ENCODE peak calls at places on chromosome 1, in six cellular contexts. One of them, this sample, is unnamed.

GRCh38 chr1:200081151-200081981 is 53.9 kb downstream of the NR5A2 start:
- DNase-seq in mammary epithelial cell: no peak
- DNase-seq in gastrocnemius medialis: no peak
- DNase-seq in PC-3: no peak
- DNase-seq in esophagus squamous epithelium: no peak
- DNase-seq in left lung: no peak
- DNase-seq in this sample: no peak

GRCh38 chr1:93844262-93845045 is 34.6 kb downstream of the DNTTIP2 start:
- DNase-seq in mammary epithelial cell: peak; percentile 66
- DNase-seq in gastrocnemius medialis: peak; percentile 20
- DNase-seq in PC-3: peak; percentile 85
- DNase-seq in esophagus squamous epithelium: no peak
- DNase-seq in left lung: peak; percentile 34
- DNase-seq in this sample: no peak

GRCh38 chr1:1926346-1926811 is 7.3 kb upstream of the TMEM52 start:
- DNase-seq in mammary epithelial cell: no peak
- DNase-seq in gastrocnemius medialis: no peak
- DNase-seq in PC-3: no peak
- DNase-seq in esophagus squamous epithelium: no peak
- DNase-seq in left lung: no peak
- DNase-seq in this sample: no peak

GRCh38 chr1:151822404-151822803 is 9.2 kb downstream of the RORC start:
- DNase-seq in mammary epithelial cell: no peak
- DNase-seq in gastrocnemius medialis: no peak
- DNase-seq in PC-3: no peak
- DNase-seq in esophagus squamous epithelium: no peak
- DNase-seq in left lung: no peak
- DNase-seq in this sample: no peak

GRCh38 chr1:96538001-96538649 is 183.5 kb upstream of the PTBP2 start:
- DNase-seq in mammary epithelial cell: peak; percentile 11
- DNase-seq in gastrocnemius medialis: peak; percentile 41
- DNase-seq in PC-3: no peak
- DNase-seq in esophagus squamous epithelium: no peak
- DNase-seq in left lung: no peak
- DNase-seq in this sample: no peak

GRCh38 chr1:168408531-168409242 is 128.0 kb downstream of the TBX19 start:
- DNase-seq in mammary epithelial cell: peak; percentile 87
- DNase-seq in gastrocnemius medialis: no peak
- DNase-seq in PC-3: peak; percentile 95
- DNase-seq in esophagus squamous epithelium: no peak
- DNase-seq in left lung: no peak
- DNase-seq in this sample: no peak

GRCh38 chr1:226640288-226640687 is 91.7 kb downstream of the STUM start:
- DNase-seq in mammary epithelial cell: no peak
- DNase-seq in gastrocnemius medialis: no peak
- DNase-seq in PC-3: no peak
- DNase-seq in esophagus squamous epithelium: no peak
- DNase-seq in left lung: no peak
- DNase-seq in this sample: peak; percentile 31

GRCh38 chr1:195768936-195769335 is 839.3 kb downstream of the KCNT2 start:
- DNase-seq in mammary epithelial cell: no peak
- DNase-seq in gastrocnemius medialis: no peak
- DNase-seq in PC-3: no peak
- DNase-seq in esophagus squamous epithelium: no peak
- DNase-seq in left lung: no peak
- DNase-seq in this sample: no peak

GRCh38 chr1:221902961-221903360 is 161.1 kb upstream of the DUSP10 start:
- DNase-seq in mammary epithelial cell: no peak
- DNase-seq in gastrocnemius medialis: no peak
- DNase-seq in PC-3: no peak
- DNase-seq in esophagus squamous epithelium: no peak
- DNase-seq in left lung: no peak
- DNase-seq in this sample: no peak

GRCh38 chr1:159960721-159961381 is 6.8 kb upstream of the SLAMF9 start:
- DNase-seq in mammary epithelial cell: peak; percentile 81
- DNase-seq in gastrocnemius medialis: no peak
- DNase-seq in PC-3: peak; percentile 85
- DNase-seq in esophagus squamous epithelium: no peak
- DNase-seq in left lung: no peak
- DNase-seq in this sample: no peak

GRCh38 chr1:80462006-80462405 is 1338.7 kb upstream of the ADGRL2 start:
- DNase-seq in mammary epithelial cell: no peak
- DNase-seq in gastrocnemius medialis: no peak
- DNase-seq in PC-3: no peak
- DNase-seq in esophagus squamous epithelium: no peak
- DNase-seq in left lung: no peak
- DNase-seq in this sample: no peak

GRCh38 chr1:29119365-29119929 is 4.3 kb downstream of the TMEM200B start:
- DNase-seq in mammary epithelial cell: no peak
- DNase-seq in gastrocnemius medialis: no peak
- DNase-seq in PC-3: no peak
- DNase-seq in esophagus squamous epithelium: no peak
- DNase-seq in left lung: no peak
- DNase-seq in this sample: no peak

GRCh38 chr1:112297536-112297935 is 98.5 kb upstream of the CTTNBP2NL start:
- DNase-seq in mammary epithelial cell: peak; percentile 55
- DNase-seq in gastrocnemius medialis: no peak
- DNase-seq in PC-3: no peak
- DNase-seq in esophagus squamous epithelium: no peak
- DNase-seq in left lung: no peak
- DNase-seq in this sample: no peak

GRCh38 chr1:55062801-55063561 is 23.6 kb downstream of the PCSK9 start:
- DNase-seq in mammary epithelial cell: no peak
- DNase-seq in gastrocnemius medialis: no peak
- DNase-seq in PC-3: no peak
- DNase-seq in esophagus squamous epithelium: no peak
- DNase-seq in left lung: no peak
- DNase-seq in this sample: no peak

GRCh38 chr1:26287033-26287711 is 7.3 kb downstream of the SH3BGRL3 start:
- DNase-seq in mammary epithelial cell: no peak
- DNase-seq in gastrocnemius medialis: peak; percentile 71
- DNase-seq in PC-3: no peak
- DNase-seq in esophagus squamous epithelium: no peak
- DNase-seq in left lung: no peak
- DNase-seq in this sample: no peak

GRCh38 chr1:7011826-7012225 is 226.6 kb downstream of the CAMTA1 start:
- DNase-seq in mammary epithelial cell: no peak
- DNase-seq in gastrocnemius medialis: no peak
- DNase-seq in PC-3: no peak
- DNase-seq in esophagus squamous epithelium: no peak
- DNase-seq in left lung: no peak
- DNase-seq in this sample: no peak

GRCh38 chr1:104084380-104084779 is 334.7 kb downstream of the AMY1C start:
- DNase-seq in mammary epithelial cell: no peak
- DNase-seq in gastrocnemius medialis: no peak
- DNase-seq in PC-3: no peak
- DNase-seq in esophagus squamous epithelium: no peak
- DNase-seq in left lung: no peak
- DNase-seq in this sample: no peak

GRCh38 chr1:197841828-197842573 is 60.4 kb upstream of the C1orf53 start:
- DNase-seq in mammary epithelial cell: no peak
- DNase-seq in gastrocnemius medialis: no peak
- DNase-seq in PC-3: no peak
- DNase-seq in esophagus squamous epithelium: no peak
- DNase-seq in left lung: no peak
- DNase-seq in this sample: no peak

GRCh38 chr1:209704584-209704983 is at the start of gene HSD11B1:
- DNase-seq in mammary epithelial cell: no peak
- DNase-seq in gastrocnemius medialis: peak; percentile 62
- DNase-seq in PC-3: no peak
- DNase-seq in esophagus squamous epithelium: no peak
- DNase-seq in left lung: peak; percentile 57
- DNase-seq in this sample: peak; percentile 61
- H3K27ac ChIP-seq in mammary epithelial cell: no peak within 1 kb of the TSS
- H3K27ac ChIP-seq in gastrocnemius medialis: peak within 1 kb of the TSS; percentile 58
- H3K27ac ChIP-seq in PC-3: no peak within 1 kb of the TSS
- H3K27ac ChIP-seq in esophagus squamous epithelium: no peak within 1 kb of the TSS
- H3K27ac ChIP-seq in left lung: no peak within 1 kb of the TSS
- H3K27ac ChIP-seq in this sample: peak within 1 kb of the TSS; percentile 15

GRCh38 chr1:210603123-210603522 is 274.4 kb downstream of the HHAT start:
- DNase-seq in mammary epithelial cell: no peak
- DNase-seq in gastrocnemius medialis: no peak
- DNase-seq in PC-3: no peak
- DNase-seq in esophagus squamous epithelium: no peak
- DNase-seq in left lung: no peak
- DNase-seq in this sample: no peak

GRCh38 chr1:210607361-210607760 is 278.7 kb downstream of the HHAT start:
- DNase-seq in mammary epithelial cell: no peak
- DNase-seq in gastrocnemius medialis: no peak
- DNase-seq in PC-3: no peak
- DNase-seq in esophagus squamous epithelium: no peak
- DNase-seq in left lung: no peak
- DNase-seq in this sample: no peak

GRCh38 chr1:210605099-210605498 is 276.4 kb downstream of the HHAT start:
- DNase-seq in mammary epithelial cell: no peak
- DNase-seq in gastrocnemius medialis: no peak
- DNase-seq in PC-3: no peak
- DNase-seq in esophagus squamous epithelium: no peak
- DNase-seq in left lung: no peak
- DNase-seq in this sample: no peak

GRCh38 chr1:210608766-210609165 is 280.1 kb downstream of the HHAT start:
- DNase-seq in mammary epithelial cell: no peak
- DNase-seq in gastrocnemius medialis: no peak
- DNase-seq in PC-3: no peak
- DNase-seq in esophagus squamous epithelium: no peak
- DNase-seq in left lung: no peak
- DNase-seq in this sample: no peak
- TF ChIP-seq CTCF in mammary epithelial cell: no peak
- TF ChIP-seq CTCF in gastrocnemius medialis: no peak
- TF ChIP-seq CTCF in PC-3: no peak
- TF ChIP-seq CTCF in esophagus squamous epithelium: no peak
- TF ChIP-seq CTCF in left lung: no peak
- TF ChIP-seq CTCF in this sample: no peak

DNA sequence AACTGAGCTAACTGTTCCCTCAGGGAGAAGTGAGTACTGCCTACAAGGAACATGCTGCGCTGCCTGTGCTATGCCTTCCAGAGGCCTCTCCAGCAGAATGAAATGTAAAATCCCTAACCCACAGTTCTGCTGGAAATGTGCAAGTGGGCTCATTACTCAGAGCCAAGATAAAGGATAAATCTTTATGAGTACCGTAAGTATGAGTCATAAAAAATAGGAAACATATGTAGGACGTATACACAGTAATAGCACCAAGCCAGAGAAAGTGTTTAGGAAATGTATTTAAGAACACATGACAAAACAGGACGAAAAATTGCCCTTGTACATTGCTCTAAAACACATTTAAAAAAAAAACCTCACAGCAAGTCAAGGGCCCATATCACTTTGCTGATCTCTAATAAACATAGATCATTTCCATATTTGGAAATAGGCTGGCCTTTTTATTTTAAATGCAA is 104.6 kb downstream of the TGFBR3 start:
- DNase-seq in mammary epithelial cell: no peak
- DNase-seq in gastrocnemius medialis: no peak
- DNase-seq in PC-3: peak; percentile 75
- DNase-seq in esophagus squamous epithelium: no peak
- DNase-seq in left lung: no peak
- DNase-seq in this sample: no peak
- H3K4me1 ChIP-seq in mammary epithelial cell: no peaks in the 10 kb centered on the region
- H3K4me1 ChIP-seq in gastrocnemius medialis: peaks cover 43% of the 10 kb centered on the region
- H3K4me1 ChIP-seq in PC-3: peaks cover 13% of the 10 kb centered on the region
- H3K4me1 ChIP-seq in esophagus squamous epithelium: no peaks in the 10 kb centered on the region
- H3K4me1 ChIP-seq in left lung: peaks cover 11% of the 10 kb centered on the region
- H3K4me1 ChIP-seq in this sample: peaks cover 51% of the 10 kb centered on the region

GRCh38 chr1:194155962-194156361 is 969.5 kb upstream of the B3GALT2 start:
- DNase-seq in mammary epithelial cell: no peak
- DNase-seq in gastrocnemius medialis: no peak
- DNase-seq in PC-3: no peak
- DNase-seq in esophagus squamous epithelium: no peak
- DNase-seq in left lung: no peak
- DNase-seq in this sample: no peak
- H3K27ac ChIP-seq in mammary epithelial cell: no peak overlapping the region
- H3K27ac ChIP-seq in gastrocnemius medialis: no peak overlapping the region
- H3K27ac ChIP-seq in PC-3: no peak overlapping the region
- H3K27ac ChIP-seq in esophagus squamous epithelium: no peak overlapping the region
- H3K27ac ChIP-seq in left lung: no peak overlapping the region
- H3K27ac ChIP-seq in this sample: no peak overlapping the region

GRCh38 chr1:110778821-110779220 is 94.1 kb upstream of the CD53 start:
- DNase-seq in mammary epithelial cell: no peak
- DNase-seq in gastrocnemius medialis: no peak
- DNase-seq in PC-3: no peak
- DNase-seq in esophagus squamous epithelium: no peak
- DNase-seq in left lung: no peak
- DNase-seq in this sample: no peak
- TF ChIP-seq CTCF in mammary epithelial cell: no peak
- TF ChIP-seq CTCF in gastrocnemius medialis: no peak
- TF ChIP-seq CTCF in PC-3: no peak
- TF ChIP-seq CTCF in esophagus squamous epithelium: no peak
- TF ChIP-seq CTCF in left lung: no peak
- TF ChIP-seq CTCF in this sample: no peak

GRCh38 chr1:155128469-155128754 is 736 bp downstream of the EFNA1 start:
- DNase-seq in mammary epithelial cell: peak; percentile 39
- DNase-seq in gastrocnemius medialis: no peak
- DNase-seq in PC-3: no peak
- DNase-seq in esophagus squamous epithelium: no peak
- DNase-seq in left lung: no peak
- DNase-seq in this sample: no peak
- H3K4me1 ChIP-seq in mammary epithelial cell: peaks cover 65% of the 10 kb centered on the region
- H3K4me1 ChIP-seq in gastrocnemius medialis: peaks cover 26% of the 10 kb centered on the region
- H3K4me1 ChIP-seq in PC-3: peaks cover 71% of the 10 kb centered on the region
- H3K4me1 ChIP-seq in esophagus squamous epithelium: peaks cover 26% of the 10 kb centered on the region
- H3K4me1 ChIP-seq in left lung: peaks cover 78% of the 10 kb centered on the region
- H3K4me1 ChIP-seq in this sample: peaks cover 78% of the 10 kb centered on the region

GRCh38 chr1:107877749-107878148 is 87.2 kb downstream of the VAV3 start:
- DNase-seq in mammary epithelial cell: no peak
- DNase-seq in gastrocnemius medialis: no peak
- DNase-seq in PC-3: no peak
- DNase-seq in esophagus squamous epithelium: no peak
- DNase-seq in left lung: peak; percentile 36
- DNase-seq in this sample: peak; percentile 48
- H3K27ac ChIP-seq in mammary epithelial cell: no peak overlapping the region
- H3K27ac ChIP-seq in gastrocnemius medialis: no peak overlapping the region
- H3K27ac ChIP-seq in PC-3: no peak overlapping the region
- H3K27ac ChIP-seq in esophagus squamous epithelium: no peak overlapping the region
- H3K27ac ChIP-seq in left lung: peak overlapping the region; percentile 26
- H3K27ac ChIP-seq in this sample: no peak overlapping the region

GRCh38 chr1:179052776-179053175 is 27.1 kb downstream of the FAM20B start:
- DNase-seq in mammary epithelial cell: no peak
- DNase-seq in gastrocnemius medialis: no peak
- DNase-seq in PC-3: no peak
- DNase-seq in esophagus squamous epithelium: no peak
- DNase-seq in left lung: no peak
- DNase-seq in this sample: no peak
- TF ChIP-seq CTCF in mammary epithelial cell: no peak
- TF ChIP-seq CTCF in gastrocnemius medialis: no peak
- TF ChIP-seq CTCF in PC-3: no peak
- TF ChIP-seq CTCF in esophagus squamous epithelium: no peak
- TF ChIP-seq CTCF in left lung: no peak
- TF ChIP-seq CTCF in this sample: no peak